ENCODE peak calls at places on chromosome 5, in eight cellular contexts. V, Q, M, T, Z, U, I and X are unnamed samples.
A peak's percentile ranks its signal among the peaks of the same experiment; 100 is the strongest.

GRCh38 chr5:176653401-176653800 is 6.1 kb downstream of the TSPAN17 start:
- DNase-seq in V (no peak), Q (peak; percentile 77), M (peak; percentile 51), T (no peak), Z (no peak), U (no peak), I (no peak), X (no peak)

GRCh38 chr5:14450055-14450524 is 131.5 kb upstream of the OTULINL start:
- DNase-seq in V (peak; percentile 53), Q (no peak), M (no peak), T (no peak), Z (peak; percentile 51), U (peak; percentile 86), I (peak; percentile 80), X (no peak)

GRCh38 chr5:7419846-7420245 is 23.9 kb downstream of the ADCY2 start:
- DNase-seq in V (no peak), Q (no peak), M (no peak), T (no peak), Z (no peak), U (no peak), I (no peak), X (no peak)

GRCh38 chr5:135332519-135333150 is 66.4 kb downstream of the MACROH2A1 start:
- DNase-seq in V (no peak), Q (peak; percentile 68), M (no peak), T (no peak), Z (peak; percentile 47), U (peak; percentile 60), I (no peak), X (peak; percentile 8)

GRCh38 chr5:72290356-72291133 is 29.5 kb downstream of the MRPS27 start:
- DNase-seq in V (no peak), Q (no peak), M (no peak), T (no peak), Z (no peak), U (no peak), I (no peak), X (no peak)

GRCh38 chr5:151692312-151692711 is 5.6 kb upstream of the SPARC start:
- DNase-seq in V (no peak), Q (no peak), M (no peak), T (no peak), Z (no peak), U (peak; percentile 92), I (no peak), X (no peak)

GRCh38 chr5:138930371-138931097 is 55.4 kb upstream of the LRRTM2 start:
- DNase-seq in V (no peak), Q (no peak), M (no peak), T (no peak), Z (no peak), U (no peak), I (no peak), X (no peak)

GRCh38 chr5:1255081-1255561 is 29.9 kb downstream of the SLC6A18 start:
- DNase-seq in V (no peak), Q (no peak), M (peak; percentile 11), T (no peak), Z (no peak), U (no peak), I (no peak), X (no peak)

GRCh38 chr5:21862986-21863385 is 990.2 kb downstream of the CDH12 start:
- DNase-seq in V (no peak), Q (no peak), M (no peak), T (no peak), Z (no peak), U (no peak), I (no peak), X (no peak)

GRCh38 chr5:123803359-123803758 is 291.4 kb downstream of the CSNK1G3 start:
- DNase-seq in V (no peak), Q (no peak), M (no peak), T (no peak), Z (no peak), U (no peak), I (no peak), X (no peak)

GRCh38 chr5:139638090-139638735 is 9.9 kb upstream of the CXXC5 start:
- DNase-seq in V (peak; percentile 62), Q (no peak), M (no peak), T (no peak), Z (no peak), U (peak; percentile 78), I (peak; percentile 91), X (no peak)

GRCh38 chr5:55104966-55105701 is 2.7 kb downstream of the GZMA start:
- DNase-seq in V (no peak), Q (no peak), M (no peak), T (no peak), Z (no peak), U (no peak), I (no peak), X (no peak)

GRCh38 chr5:176734756-176735342 is 75.5 kb upstream of the UNC5A start:
- DNase-seq in V (no peak), Q (no peak), M (no peak), T (peak; percentile 6), Z (no peak), U (no peak), I (no peak), X (no peak)